ENCODE peak calls at places on chromosomes 13 and 19, in five cellular contexts. D, A, K, I and G are unnamed samples.

GRCh38 chr19:42282036-42282762 is 13.1 kb downstream of the CIC start:
- DNase-seq in D (no peak), A (no peak), K (no peak), I (no peak), G (no peak)

GRCh38 chr13:20397896-20398295 is 127.8 kb downstream of the CRYL1 start:
- DNase-seq in D (no peak), A (no peak), K (no peak), I (no peak), G (no peak)

GRCh38 chr13:71219671-71220070 is 647.3 kb downstream of the DACH1 start:
- DNase-seq in D (no peak), A (no peak), K (no peak), I (no peak), G (no peak)

GRCh38 chr13:27997904-27998522 is 9.5 kb upstream of the URAD start:
- DNase-seq in D (no peak), A (peak; percentile 86), K (no peak), I (no peak), G (peak; percentile 81)

GRCh38 chr13:33026489-33027152 is 10.4 kb downstream of the KL start:
- DNase-seq in D (no peak), A (no peak), K (no peak), I (no peak), G (no peak)

GRCh38 chr13:80962173-80962572 is 621.2 kb upstream of the SPRY2 start:
- DNase-seq in D (no peak), A (no peak), K (no peak), I (no peak), G (no peak)

GRCh38 chr13:33375421-33375820 is 89.9 kb upstream of the STARD13 start:
- DNase-seq in D (no peak), A (no peak), K (no peak), I (no peak), G (peak; percentile 60)

GRCh38 chr19:18460313-18460712 is 22.4 kb upstream of the ISYNA1 start:
- DNase-seq in D (no peak), A (no peak), K (no peak), I (no peak), G (no peak)

GRCh38 chr13:19772306-19772705 is 10.4 kb downstream of the PSPC1 start:
- DNase-seq in D (no peak), A (no peak), K (no peak), I (no peak), G (no peak)

GRCh38 chr13:102401305-102401704 is 543 bp downstream of the FGF14 start:
- DNase-seq in D (no peak), A (no peak), K (no peak), I (no peak), G (no peak)
- H3K4me3 ChIP-seq in D (peak overlapping the region; percentile 58), A (peak overlapping the region; percentile 81), K (no peak overlapping the region), I (peak overlapping the region; percentile 58), G (no peak overlapping the region)

GRCh38 chr19:39940221-39940833 is 5.9 kb upstream of the FCGBP start:
- DNase-seq in D (no peak), A (no peak), K (no peak), I (no peak), G (no peak)

GRCh38 chr19:39941151-39941550 is 6.7 kb upstream of the FCGBP start:
- DNase-seq in D (no peak), A (no peak), K (no peak), I (no peak), G (no peak)

GRCh38 chr19:39937792-39938191 is 3.4 kb upstream of the FCGBP start:
- DNase-seq in D (no peak), A (no peak), K (no peak), I (no peak), G (no peak)

GRCh38 chr19:39943586-39943985 is 9.2 kb upstream of the FCGBP start:
- DNase-seq in D (no peak), A (no peak), K (no peak), I (no peak), G (no peak)

GRCh38 chr19:39941615-39942507 is 7.4 kb upstream of the FCGBP start:
- DNase-seq in D (no peak), A (no peak), K (peak; percentile 50), I (no peak), G (peak; percentile 84)
- H3K27ac ChIP-seq in D (no peak overlapping the region), A (peak overlapping the region; percentile 64), K (peak overlapping the region; percentile 90), I (no peak overlapping the region), G (no peak overlapping the region)

DNA sequence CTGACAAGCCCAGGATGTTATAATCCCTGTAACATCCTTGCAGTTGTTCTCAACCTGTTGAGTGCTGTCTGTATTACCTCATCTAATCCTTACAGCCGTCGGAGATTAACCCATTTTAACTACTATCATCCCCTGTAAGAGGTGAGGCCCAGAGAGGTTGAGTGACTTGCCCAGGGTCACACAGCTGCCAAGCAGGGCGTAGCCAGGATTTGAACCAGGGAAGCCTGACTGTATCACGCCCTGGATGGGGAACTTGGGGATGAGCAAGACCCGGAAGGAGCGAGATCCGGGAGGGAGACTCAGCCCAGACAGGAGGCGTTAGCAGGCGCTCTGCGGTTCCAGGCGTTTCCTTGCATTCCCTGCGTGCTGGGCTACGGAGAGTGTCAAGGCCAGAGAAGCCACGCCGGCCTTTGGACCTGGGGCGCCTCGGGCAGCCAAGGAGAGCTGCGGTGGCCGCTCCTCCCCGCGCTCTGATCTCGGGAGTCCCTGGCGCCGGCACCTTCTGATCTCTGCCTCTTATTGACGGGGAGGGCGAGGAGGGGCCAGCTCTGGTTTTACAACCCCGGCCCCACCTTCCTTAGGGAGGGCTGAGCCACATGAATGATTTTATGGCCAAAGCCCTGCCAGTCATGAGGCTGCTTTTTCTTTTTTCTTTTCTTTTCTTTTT is 6.2 kb downstream of the SULT2B1 start:
- DNase-seq in D (no peak), A (peak; percentile 80), K (no peak), I (no peak), G (peak; percentile 25)
- H3K4me3 ChIP-seq in D (no peak overlapping the region), A (no peak overlapping the region), K (no peak overlapping the region), I (no peak overlapping the region), G (no peak overlapping the region)

GRCh38 chr19:49869484-49870308 is 2.3 kb upstream of the PNKP start:
- DNase-seq in D (peak; percentile 95), A (peak; percentile 99), K (peak; percentile 87), I (peak; percentile 98), G (peak; percentile 99)
- H3K27ac ChIP-seq in D (peak overlapping the region; percentile 97), A (peak overlapping the region; percentile 82), K (peak overlapping the region; percentile 98), I (peak overlapping the region; percentile 77), G (peak overlapping the region; percentile 64)

GRCh38 chr13:40571338-40571737 is 95.1 kb downstream of the FOXO1 start:
- DNase-seq in D (no peak), A (no peak), K (no peak), I (no peak), G (no peak)
- H3K4me3 ChIP-seq in D (no peak overlapping the region), A (no peak overlapping the region), K (peak overlapping the region; percentile 37), I (no peak overlapping the region), G (no peak overlapping the region)

DNA sequence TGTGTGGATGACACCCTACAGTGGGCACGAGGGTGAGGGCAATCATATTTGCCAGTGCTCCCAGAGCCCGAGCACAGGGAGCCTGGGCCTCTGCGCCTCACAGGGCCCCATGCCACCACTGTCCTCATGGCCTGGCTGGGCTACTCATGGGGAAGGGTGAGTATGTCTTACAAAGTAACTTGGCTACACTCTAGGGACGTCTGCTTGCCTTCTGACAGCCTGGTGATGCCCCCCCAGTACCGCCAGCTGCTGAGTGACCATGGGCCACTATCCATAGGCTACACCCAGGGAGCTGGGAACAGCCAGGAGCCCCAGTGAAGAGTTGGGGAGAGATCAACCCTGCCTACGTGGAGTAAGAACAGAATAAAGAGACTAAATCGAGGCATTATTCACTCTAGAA is 78.8 kb downstream of the SERP2 start:
- DNase-seq in D (no peak), A (no peak), K (no peak), I (no peak), G (no peak)
- H3K27ac ChIP-seq in D (no peak overlapping the region), A (no peak overlapping the region), K (no peak overlapping the region), I (no peak overlapping the region), G (no peak overlapping the region)